ENCODE peak calls at places on chromosomes 6 and 20, in ten cellular contexts. F, H, A, C, D, R, B, Z, J and X are unnamed samples.

GRCh38 chr6:124002377-124003081 is 198.9 kb downstream of the NKAIN2 start:
- DNase-seq in F (no peak), H (no peak), A (peak; percentile 10), C (no peak), D (no peak), R (no peak), B (no peak), Z (peak; percentile 26), J (no peak), X (no peak)

GRCh38 chr20:10721112-10721896 is 47.5 kb upstream of the JAG1 start:
- DNase-seq in F (no peak), H (no peak), A (no peak), C (no peak), D (no peak), R (no peak), B (no peak), Z (no peak), J (no peak), X (no peak)

GRCh38 chr20:51494241-51495110 is 48.0 kb downstream of the NFATC2 start:
- DNase-seq in F (peak; percentile 55), H (no peak), A (no peak), C (no peak), D (no peak), R (no peak), B (peak; percentile 30), Z (no peak), J (no peak), X (peak; percentile 57)

GRCh38 chr20:44052166-44052565 is 134.8 kb downstream of the JPH2 start:
- DNase-seq in F (no peak), H (no peak), A (no peak), C (no peak), D (no peak), R (no peak), B (no peak), Z (no peak), J (no peak), X (no peak)

GRCh38 chr6:42764883-42765653 is 16.8 kb upstream of the BICRAL start:
- DNase-seq in F (no peak), H (no peak), A (no peak), C (peak; percentile 52), D (no peak), R (no peak), B (no peak), Z (no peak), J (peak; percentile 27), X (no peak)

GRCh38 chr20:37994512-37994911 is 38.7 kb downstream of the TTI1 start:
- DNase-seq in F (no peak), H (peak; percentile 32), A (peak; percentile 91), C (no peak), D (no peak), R (no peak), B (no peak), Z (no peak), J (no peak), X (no peak)

GRCh38 chr20:8933391-8933807 is 135.5 kb upstream of the PLCB4 start:
- DNase-seq in F (no peak), H (no peak), A (no peak), C (peak; percentile 11), D (peak; percentile 37), R (peak; percentile 39), B (no peak), Z (peak; percentile 51), J (no peak), X (no peak)

GRCh38 chr20:9458075-9458818 is 56.1 kb upstream of the LAMP5 start:
- DNase-seq in F (peak; percentile 2), H (no peak), A (peak; percentile 80), C (no peak), D (no peak), R (no peak), B (peak; percentile 2), Z (no peak), J (peak; percentile 18), X (no peak)

GRCh38 chr20:35432430-35432735 is 5.6 kb downstream of the GDF5 start:
- DNase-seq in F (no peak), H (no peak), A (no peak), C (no peak), D (no peak), R (no peak), B (no peak), Z (no peak), J (no peak), X (no peak)

GRCh38 chr20:13690948-13691347 is 52.2 kb upstream of the TASP1 start:
- DNase-seq in F (no peak), H (no peak), A (no peak), C (no peak), D (no peak), R (no peak), B (no peak), Z (no peak), J (no peak), X (no peak)

GRCh38 chr6:143556529-143556928 is 45.0 kb upstream of the FUCA2 start:
- DNase-seq in F (no peak), H (no peak), A (no peak), C (peak; percentile 42), D (no peak), R (no peak), B (no peak), Z (no peak), J (no peak), X (no peak)

GRCh38 chr6:150352321-150353296 is 16.2 kb upstream of the IYD start:
- DNase-seq in F (no peak), H (no peak), A (peak; percentile 18), C (peak; percentile 80), D (no peak), R (no peak), B (no peak), Z (no peak), J (no peak), X (peak; percentile 7)

GRCh38 chr20:17875981-17876385 is 92.6 kb downstream of the SNX5 start:
- DNase-seq in F (no peak), H (no peak), A (no peak), C (no peak), D (no peak), R (peak; percentile 42), B (no peak), Z (no peak), J (no peak), X (no peak)

GRCh38 chr6:111471958-111472357 is 11.1 kb downstream of the REV3L start:
- DNase-seq in F (no peak), H (no peak), A (no peak), C (no peak), D (no peak), R (no peak), B (no peak), Z (no peak), J (no peak), X (no peak)

GRCh38 chr6:7112741-7113313 is 5.1 kb downstream of the RREB1 start:
- DNase-seq in F (peak; percentile 82), H (no peak), A (peak; percentile 78), C (no peak), D (no peak), R (no peak), B (peak; percentile 73), Z (no peak), J (peak; percentile 63), X (peak; percentile 67)

GRCh38 chr6:36387440-36388303 is at the start of gene ETV7:
- DNase-seq in F (peak; percentile 15), H (peak; percentile 25), A (no peak), C (peak; percentile 17), D (no peak), R (peak; percentile 53), B (peak; percentile 48), Z (no peak), J (peak; percentile 67), X (peak; percentile 49)

DNA sequence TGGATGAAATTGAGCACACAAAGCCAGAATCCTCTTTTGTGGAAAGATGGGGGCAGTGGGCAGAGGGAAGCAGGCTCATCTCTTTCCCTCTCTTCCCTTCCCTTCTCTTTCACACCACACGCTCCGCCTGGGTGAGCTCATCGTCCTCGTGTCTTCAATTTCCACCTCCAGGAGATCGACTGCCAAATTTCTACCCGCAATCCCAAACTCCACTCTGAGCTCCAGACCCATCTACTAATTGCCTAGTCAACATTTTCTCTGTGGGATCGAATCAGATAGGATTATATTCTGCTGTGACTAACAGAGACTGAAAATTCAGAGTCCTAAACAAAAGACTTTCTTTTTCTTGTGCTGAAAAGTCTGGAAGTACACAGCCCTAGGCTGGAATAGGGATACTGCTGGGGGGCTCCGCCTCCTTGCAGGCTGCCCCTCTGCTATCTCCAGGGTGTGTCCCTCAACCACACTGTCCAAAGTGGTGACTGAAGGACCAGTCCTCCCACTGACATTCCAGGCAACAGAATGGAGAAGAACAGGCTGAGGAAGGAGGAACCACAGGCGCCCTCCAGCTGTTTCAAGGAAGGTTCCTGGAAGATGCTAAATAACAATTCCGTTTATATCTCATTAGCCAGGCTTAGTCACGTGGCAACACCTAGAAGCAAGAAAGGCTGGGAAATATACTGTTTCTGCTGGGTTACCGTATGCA is 5.0 kb upstream of the HSPA12B start:
- DNase-seq in F (no peak), H (no peak), A (no peak), C (peak; percentile 81), D (peak; percentile 49), R (peak; percentile 70), B (no peak), Z (no peak), J (no peak), X (no peak)
- TF ChIP-seq CTCF in F (no peak), H (no peak), A (no peak), C (peak; percentile 18), D (no peak), R (no peak), B (no peak), Z (no peak), J (no peak), X (no peak)

GRCh38 chr20:41357424-41358163 is 9.0 kb downstream of the EMILIN3 start:
- DNase-seq in F (no peak), H (no peak), A (no peak), C (no peak), D (no peak), R (no peak), B (no peak), Z (no peak), J (no peak), X (no peak)
- TF ChIP-seq CTCF in F (no peak), H (no peak), A (no peak), C (no peak), D (no peak), R (no peak), B (no peak), Z (no peak), J (no peak), X (no peak)

GRCh38 chr20:62516345-62516744 is 40.5 kb upstream of the GATA5 start:
- DNase-seq in F (no peak), H (no peak), A (no peak), C (no peak), D (no peak), R (no peak), B (no peak), Z (no peak), J (no peak), X (no peak)
- TF ChIP-seq CTCF in F (no peak), H (peak; percentile 36), A (peak; percentile 29), C (no peak), D (no peak), R (no peak), B (no peak), Z (peak; percentile 37), J (no peak), X (no peak)

GRCh38 chr6:120260713-120261112 is 911.2 kb upstream of the MAN1A1 start:
- DNase-seq in F (no peak), H (no peak), A (no peak), C (no peak), D (no peak), R (no peak), B (no peak), Z (no peak), J (no peak), X (no peak)

DNA sequence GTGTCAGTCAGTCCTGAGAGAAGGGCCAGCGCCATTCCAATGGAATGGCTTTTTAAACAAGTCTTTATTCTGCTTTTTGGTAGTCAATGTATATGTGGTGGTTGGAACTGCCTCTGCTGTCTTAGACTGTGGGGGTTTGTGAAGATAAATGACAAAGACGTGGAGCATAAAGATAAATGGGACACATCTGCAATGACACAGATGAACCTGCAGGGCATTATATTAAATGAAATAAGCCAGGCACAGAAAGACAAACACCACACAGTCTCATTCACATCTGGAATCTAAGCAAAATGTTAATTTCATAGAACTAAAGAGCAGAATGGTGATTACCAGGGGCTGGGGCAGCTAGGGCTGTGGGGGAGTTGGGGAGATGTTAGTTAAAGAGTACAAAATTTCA is 912.8 kb upstream of the MAN1A1 start:
- DNase-seq in F (no peak), H (no peak), A (no peak), C (no peak), D (no peak), R (no peak), B (no peak), Z (no peak), J (no peak), X (no peak)
- TF ChIP-seq CTCF in F (no peak), H (no peak), A (no peak), C (no peak), D (no peak), R (no peak), B (no peak), Z (no peak), J (no peak), X (no peak)